ENCODE peak calls at places on chromosomes 11 and 22, in ten cellular contexts. One of them, this sample, is unnamed.

GRCh38 chr11:110134120-110134519 is 40.9 kb downstream of the ZC3H12C start:
- DNase-seq in thoracic aorta: no peak
- DNase-seq in neural progenitor cell: peak
- DNase-seq in fibroblast of the aortic adventitia: no peak
- DNase-seq in GM10248: no peak
- DNase-seq in AG04450: no peak
- DNase-seq in dorsolateral prefrontal cortex: no peak
- DNase-seq in hepatocyte: peak
- DNase-seq in testis: no peak
- DNase-seq in astrocyte of the spinal cord: peak
- DNase-seq in this sample: no peak

GRCh38 chr11:84855846-84856245 is 771.3 kb downstream of the DLG2 start:
- DNase-seq in hepatocyte: no peak
- DNase-seq in dorsolateral prefrontal cortex: no peak
- DNase-seq in thoracic aorta: no peak
- DNase-seq in testis: no peak
- DNase-seq in fibroblast of the aortic adventitia: peak
- DNase-seq in astrocyte of the spinal cord: peak
- DNase-seq in neural progenitor cell: no peak
- DNase-seq in GM10248: no peak
- DNase-seq in AG04450: peak
- DNase-seq in this sample: no peak

GRCh38 chr11:57283231-57283990 is 41.3 kb downstream of the TNKS1BP1 start:
- DNase-seq in AG04450: no peak
- DNase-seq in thoracic aorta: no peak
- DNase-seq in dorsolateral prefrontal cortex: no peak
- DNase-seq in GM10248: no peak
- DNase-seq in neural progenitor cell: no peak
- DNase-seq in fibroblast of the aortic adventitia: no peak
- DNase-seq in hepatocyte: no peak
- DNase-seq in testis: no peak
- DNase-seq in astrocyte of the spinal cord: no peak
- DNase-seq in this sample: no peak

GRCh38 chr11:72722050-72722748 is 30.0 kb downstream of the ARAP1 start:
- DNase-seq in GM10248: peak
- DNase-seq in thoracic aorta: peak
- DNase-seq in astrocyte of the spinal cord: peak
- DNase-seq in neural progenitor cell: peak
- DNase-seq in testis: peak
- DNase-seq in fibroblast of the aortic adventitia: peak
- DNase-seq in AG04450: peak
- DNase-seq in dorsolateral prefrontal cortex: peak
- DNase-seq in hepatocyte: peak
- DNase-seq in this sample: peak

GRCh38 chr11:9046376-9046775 is 42.6 kb upstream of the NRIP3 start:
- DNase-seq in hepatocyte: no peak
- DNase-seq in neural progenitor cell: no peak
- DNase-seq in fibroblast of the aortic adventitia: no peak
- DNase-seq in astrocyte of the spinal cord: no peak
- DNase-seq in AG04450: no peak
- DNase-seq in thoracic aorta: no peak
- DNase-seq in GM10248: no peak
- DNase-seq in testis: no peak
- DNase-seq in dorsolateral prefrontal cortex: no peak
- DNase-seq in this sample: no peak

GRCh38 chr11:112477152-112477928 is 216.7 kb upstream of the PLET1 start:
- DNase-seq in dorsolateral prefrontal cortex: no peak
- DNase-seq in GM10248: no peak
- DNase-seq in astrocyte of the spinal cord: no peak
- DNase-seq in fibroblast of the aortic adventitia: no peak
- DNase-seq in AG04450: no peak
- DNase-seq in testis: no peak
- DNase-seq in hepatocyte: no peak
- DNase-seq in neural progenitor cell: no peak
- DNase-seq in thoracic aorta: no peak
- DNase-seq in this sample: no peak

GRCh38 chr22:32745251-32745995 is 56.1 kb upstream of the TIMP3 start:
- DNase-seq in fibroblast of the aortic adventitia: peak
- DNase-seq in thoracic aorta: no peak
- DNase-seq in testis: peak
- DNase-seq in GM10248: no peak
- DNase-seq in astrocyte of the spinal cord: peak
- DNase-seq in dorsolateral prefrontal cortex: no peak
- DNase-seq in neural progenitor cell: peak
- DNase-seq in hepatocyte: peak
- DNase-seq in AG04450: no peak
- DNase-seq in this sample: no peak

GRCh38 chr11:86668929-86669328 is 3.5 kb downstream of the ME3 start:
- DNase-seq in GM10248: no peak
- DNase-seq in fibroblast of the aortic adventitia: no peak
- DNase-seq in thoracic aorta: no peak
- DNase-seq in astrocyte of the spinal cord: no peak
- DNase-seq in neural progenitor cell: no peak
- DNase-seq in hepatocyte: no peak
- DNase-seq in AG04450: no peak
- DNase-seq in testis: no peak
- DNase-seq in dorsolateral prefrontal cortex: no peak
- DNase-seq in this sample: no peak

GRCh38 chr22:23899042-23899745 is 5.0 kb downstream of the MIF start:
- DNase-seq in GM10248: no peak
- DNase-seq in hepatocyte: no peak
- DNase-seq in neural progenitor cell: no peak
- DNase-seq in astrocyte of the spinal cord: no peak
- DNase-seq in testis: no peak
- DNase-seq in dorsolateral prefrontal cortex: no peak
- DNase-seq in AG04450: no peak
- DNase-seq in thoracic aorta: no peak
- DNase-seq in fibroblast of the aortic adventitia: no peak
- DNase-seq in this sample: no peak

GRCh38 chr22:36352775-36353507 is 34.8 kb downstream of the MYH9 start:
- DNase-seq in GM10248: no peak
- DNase-seq in astrocyte of the spinal cord: peak
- DNase-seq in hepatocyte: peak
- DNase-seq in testis: peak
- DNase-seq in thoracic aorta: peak
- DNase-seq in AG04450: peak
- DNase-seq in dorsolateral prefrontal cortex: no peak
- DNase-seq in fibroblast of the aortic adventitia: peak
- DNase-seq in neural progenitor cell: peak
- DNase-seq in this sample: peak

GRCh38 chr11:123063396-123064267 is 1.7 kb upstream of the HSPA8 start:
- DNase-seq in astrocyte of the spinal cord: peak
- DNase-seq in fibroblast of the aortic adventitia: peak
- DNase-seq in testis: peak
- DNase-seq in dorsolateral prefrontal cortex: no peak
- DNase-seq in neural progenitor cell: no peak
- DNase-seq in hepatocyte: peak
- DNase-seq in AG04450: no peak
- DNase-seq in thoracic aorta: no peak
- DNase-seq in GM10248: no peak
- DNase-seq in this sample: no peak

GRCh38 chr11:120390585-120390922 is 54.3 kb downstream of the ARHGEF12 start:
- DNase-seq in AG04450: no peak
- DNase-seq in GM10248: no peak
- DNase-seq in neural progenitor cell: no peak
- DNase-seq in hepatocyte: no peak
- DNase-seq in astrocyte of the spinal cord: no peak
- DNase-seq in testis: no peak
- DNase-seq in fibroblast of the aortic adventitia: no peak
- DNase-seq in dorsolateral prefrontal cortex: no peak
- DNase-seq in thoracic aorta: no peak
- DNase-seq in this sample: no peak

GRCh38 chr11:71256080-71256479 is 3.7 kb upstream of the SHANK2 start:
- DNase-seq in fibroblast of the aortic adventitia: no peak
- DNase-seq in hepatocyte: no peak
- DNase-seq in astrocyte of the spinal cord: no peak
- DNase-seq in dorsolateral prefrontal cortex: no peak
- DNase-seq in AG04450: no peak
- DNase-seq in GM10248: no peak
- DNase-seq in testis: no peak
- DNase-seq in thoracic aorta: no peak
- DNase-seq in neural progenitor cell: no peak
- DNase-seq in this sample: no peak

GRCh38 chr11:75576445-75577049 is 14.5 kb downstream of the SERPINH1 start:
- DNase-seq in GM10248: peak
- DNase-seq in hepatocyte: peak
- DNase-seq in neural progenitor cell: no peak
- DNase-seq in dorsolateral prefrontal cortex: no peak
- DNase-seq in fibroblast of the aortic adventitia: peak
- DNase-seq in thoracic aorta: no peak
- DNase-seq in AG04450: no peak
- DNase-seq in astrocyte of the spinal cord: peak
- DNase-seq in testis: peak
- DNase-seq in this sample: no peak

DNA sequence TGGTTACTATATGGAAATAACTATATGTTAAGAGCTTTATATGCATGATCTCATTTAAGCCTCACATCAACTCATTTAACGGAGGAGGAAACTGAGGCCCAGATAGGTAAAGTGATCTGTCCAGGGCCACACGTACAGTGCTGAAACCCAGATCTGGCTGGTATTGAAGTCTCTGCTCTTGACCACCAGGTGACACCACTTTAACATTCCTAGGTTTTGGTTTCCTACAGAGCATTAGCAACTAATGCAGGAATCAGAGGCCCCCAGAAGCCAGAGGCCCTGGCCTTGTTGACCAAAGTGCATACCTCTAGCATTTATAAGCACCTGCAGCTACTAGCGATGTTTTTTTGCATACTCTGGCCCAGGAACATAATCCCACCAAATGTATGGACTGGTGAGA is 12.9 kb upstream of the LIMK2 start:
- DNase-seq in hepatocyte: no peak
- DNase-seq in AG04450: no peak
- DNase-seq in testis: no peak
- DNase-seq in neural progenitor cell: no peak
- DNase-seq in fibroblast of the aortic adventitia: no peak
- DNase-seq in astrocyte of the spinal cord: no peak
- DNase-seq in GM10248: no peak
- DNase-seq in dorsolateral prefrontal cortex: no peak
- DNase-seq in thoracic aorta: no peak
- DNase-seq in this sample: no peak
- TF ChIP-seq CTCF in hepatocyte: no peak
- TF ChIP-seq CTCF in AG04450: no peak
- TF ChIP-seq CTCF in testis: no peak
- TF ChIP-seq CTCF in neural progenitor cell: peak
- TF ChIP-seq CTCF in fibroblast of the aortic adventitia: no peak
- TF ChIP-seq CTCF in astrocyte of the spinal cord: peak
- TF ChIP-seq CTCF in GM10248: no peak
- TF ChIP-seq CTCF in dorsolateral prefrontal cortex: no peak
- TF ChIP-seq CTCF in thoracic aorta: no peak
- TF ChIP-seq CTCF in this sample: no peak

DNA sequence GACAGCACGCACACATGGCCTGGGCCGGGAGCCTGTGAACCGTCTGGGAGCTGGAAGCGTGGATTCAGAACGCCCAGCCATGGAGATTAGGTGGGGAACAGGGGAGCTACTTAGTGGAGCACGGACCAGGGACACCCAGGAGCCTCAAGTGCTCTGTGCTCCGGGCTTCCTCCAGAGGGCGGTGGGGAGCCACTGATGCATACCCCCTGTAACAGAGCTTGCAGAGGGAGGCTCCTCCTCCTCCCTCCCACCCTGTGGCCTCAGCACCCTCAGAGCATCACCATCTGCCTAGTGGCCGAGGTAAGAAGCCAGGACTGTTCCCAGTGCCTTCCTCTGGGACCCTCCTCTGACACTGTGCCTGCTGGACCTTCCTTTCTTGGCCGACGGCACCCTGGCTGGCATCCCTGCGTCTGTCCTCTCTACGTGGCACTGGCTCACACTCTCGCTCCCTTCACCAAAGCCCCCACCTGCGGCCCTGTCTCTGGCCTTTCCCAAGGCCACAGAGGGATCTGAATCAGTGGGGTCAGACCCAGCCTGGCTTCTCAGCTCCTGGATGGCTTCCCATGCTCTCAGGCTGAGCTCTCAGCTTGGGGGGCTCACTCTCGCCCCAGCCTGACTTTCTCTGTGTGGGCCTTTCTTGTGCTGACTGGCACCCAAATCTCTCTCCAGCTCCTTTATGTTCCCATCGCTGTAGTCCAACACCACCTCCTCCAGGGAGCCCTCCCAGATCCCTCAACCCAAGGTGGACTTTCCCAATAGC is 780.9 kb downstream of the BRD1 start:
- DNase-seq in AG04450: no peak
- DNase-seq in neural progenitor cell: peak
- DNase-seq in hepatocyte: peak
- DNase-seq in testis: peak
- DNase-seq in dorsolateral prefrontal cortex: peak
- DNase-seq in fibroblast of the aortic adventitia: no peak
- DNase-seq in thoracic aorta: no peak
- DNase-seq in astrocyte of the spinal cord: no peak
- DNase-seq in GM10248: no peak
- DNase-seq in this sample: peak
- TF ChIP-seq CTCF in AG04450: no peak
- TF ChIP-seq CTCF in neural progenitor cell: peak
- TF ChIP-seq CTCF in hepatocyte: peak
- TF ChIP-seq CTCF in testis: peak
- TF ChIP-seq CTCF in dorsolateral prefrontal cortex: peak
- TF ChIP-seq CTCF in fibroblast of the aortic adventitia: no peak
- TF ChIP-seq CTCF in thoracic aorta: peak
- TF ChIP-seq CTCF in astrocyte of the spinal cord: peak
- TF ChIP-seq CTCF in GM10248: peak
- TF ChIP-seq CTCF in this sample: peak

DNA sequence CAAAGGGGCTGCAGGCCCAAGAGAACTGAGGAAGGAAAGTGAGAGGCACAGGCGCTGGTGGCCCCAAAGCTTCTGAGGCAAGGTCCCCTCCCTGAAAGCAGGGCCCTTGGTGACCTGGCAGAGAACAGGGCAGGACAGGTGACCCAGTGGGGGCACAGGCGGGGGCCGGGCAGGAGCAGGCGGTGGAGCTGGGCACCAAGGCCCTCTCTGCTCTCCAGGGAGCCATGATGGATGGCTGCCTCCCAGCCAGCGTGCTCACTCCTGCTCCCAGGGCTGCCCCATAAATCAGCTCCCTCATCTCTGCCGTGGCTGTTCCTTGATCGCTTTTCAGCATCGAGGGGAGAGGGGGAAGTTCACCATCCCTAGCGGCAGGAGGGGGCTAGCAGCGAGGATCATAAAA is 22.0 kb upstream of the ELFN2 start:
- DNase-seq in GM10248: no peak
- DNase-seq in testis: no peak
- DNase-seq in neural progenitor cell: no peak
- DNase-seq in thoracic aorta: no peak
- DNase-seq in dorsolateral prefrontal cortex: no peak
- DNase-seq in AG04450: no peak
- DNase-seq in hepatocyte: no peak
- DNase-seq in fibroblast of the aortic adventitia: no peak
- DNase-seq in astrocyte of the spinal cord: no peak
- DNase-seq in this sample: no peak
- TF ChIP-seq CTCF in GM10248: no peak
- TF ChIP-seq CTCF in testis: no peak
- TF ChIP-seq CTCF in neural progenitor cell: no peak
- TF ChIP-seq CTCF in thoracic aorta: no peak
- TF ChIP-seq CTCF in dorsolateral prefrontal cortex: no peak
- TF ChIP-seq CTCF in AG04450: no peak
- TF ChIP-seq CTCF in hepatocyte: no peak
- TF ChIP-seq CTCF in fibroblast of the aortic adventitia: no peak
- TF ChIP-seq CTCF in astrocyte of the spinal cord: no peak
- TF ChIP-seq CTCF in this sample: no peak

DNA sequence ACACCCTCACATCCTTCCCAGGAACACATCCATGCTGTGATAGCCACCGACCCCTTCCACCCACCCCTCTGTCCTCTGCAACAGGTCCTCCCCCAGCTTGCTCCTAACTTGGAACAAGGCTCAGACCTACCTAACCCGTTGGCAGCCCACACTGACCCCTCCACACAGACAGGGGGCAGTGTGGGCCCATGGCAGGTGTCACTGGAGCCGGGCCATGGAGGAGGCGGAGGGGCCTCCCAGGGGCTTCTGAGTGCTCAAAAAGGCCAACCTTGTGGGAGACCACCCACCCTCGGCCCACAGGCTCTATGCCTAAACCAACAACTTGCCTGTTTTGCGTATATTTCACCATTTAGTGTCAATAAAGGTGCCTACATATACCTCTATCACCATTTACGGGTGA is 57.0 kb downstream of the CERK start:
- DNase-seq in neural progenitor cell: no peak
- DNase-seq in GM10248: peak
- DNase-seq in astrocyte of the spinal cord: no peak
- DNase-seq in thoracic aorta: no peak
- DNase-seq in AG04450: no peak
- DNase-seq in fibroblast of the aortic adventitia: no peak
- DNase-seq in testis: no peak
- DNase-seq in dorsolateral prefrontal cortex: no peak
- DNase-seq in hepatocyte: no peak
- DNase-seq in this sample: no peak
- TF ChIP-seq CTCF in neural progenitor cell: no peak
- TF ChIP-seq CTCF in GM10248: peak
- TF ChIP-seq CTCF in astrocyte of the spinal cord: peak
- TF ChIP-seq CTCF in thoracic aorta: no peak
- TF ChIP-seq CTCF in AG04450: peak
- TF ChIP-seq CTCF in fibroblast of the aortic adventitia: no peak
- TF ChIP-seq CTCF in testis: peak
- TF ChIP-seq CTCF in dorsolateral prefrontal cortex: no peak
- TF ChIP-seq CTCF in hepatocyte: no peak
- TF ChIP-seq CTCF in this sample: no peak

This sample was measured in progenitor cell of endocrine pancreas.